ENCODE peak calls at places on chromosomes 11 and 22, in nine cellular contexts. R, Z, C, U, Q, L, I, K and S are unnamed samples.

GRCh38 chr22:20811971-20812660 is 38.2 kb downstream of the SERPIND1 start:
- DNase-seq in R (no peak), Z (no peak), C (peak), U (no peak), Q (no peak), L (no peak), I (no peak), K (no peak), S (no peak)

GRCh38 chr11:27217948-27218410 is 145.0 kb downstream of the CCDC34 start:
- DNase-seq in R (no peak), Z (no peak), C (no peak), U (no peak), Q (peak), L (no peak), I (no peak), K (no peak), S (no peak)

GRCh38 chr11:98056945-98057344 is 963.8 kb upstream of the CNTN5 start:
- DNase-seq in R (no peak), Z (no peak), C (no peak), U (no peak), Q (no peak), L (no peak), I (no peak), K (no peak), S (peak)

GRCh38 chr11:57647960-57648776 is 1.5 kb downstream of the YPEL4 start:
- DNase-seq in R (no peak), Z (no peak), C (no peak), U (no peak), Q (no peak), L (no peak), I (no peak), K (no peak), S (peak)

GRCh38 chr11:65975771-65976170 is 14.2 kb downstream of the SART1 start:
- DNase-seq in R (no peak), Z (no peak), C (no peak), U (no peak), Q (no peak), L (no peak), I (no peak), K (no peak), S (no peak)

GRCh38 chr11:65718964-65719492 is 1.6 kb downstream of the RNASEH2C start:
- DNase-seq in R (no peak), Z (no peak), C (peak), U (no peak), Q (peak), L (no peak), I (peak), K (no peak), S (no peak)

GRCh38 chr22:22085702-22086500 is 103.3 kb upstream of the TOP3B start:
- DNase-seq in R (no peak), Z (no peak), C (no peak), U (no peak), Q (peak), L (peak), I (no peak), K (no peak), S (no peak)

GRCh38 chr11:61966673-61967176 is 709 bp downstream of the FTH1 start:
- DNase-seq in R (peak), Z (peak), C (peak), U (no peak), Q (no peak), L (no peak), I (no peak), K (peak), S (peak)

GRCh38 chr11:70203749-70204465 is 811 bp downstream of the FADD start:
- DNase-seq in R (peak), Z (peak), C (no peak), U (peak), Q (peak), L (peak), I (peak), K (peak), S (peak)

GRCh38 chr11:126992804-126993111 is 7.8 kb downstream of the KIRREL3 start:
- DNase-seq in R (peak), Z (no peak), C (no peak), U (no peak), Q (no peak), L (no peak), I (no peak), K (no peak), S (no peak)

GRCh38 chr22:38273135-38273761 is 438 bp upstream of the TMEM184B start:
- DNase-seq in R (no peak), Z (no peak), C (no peak), U (no peak), Q (no peak), L (no peak), I (no peak), K (peak), S (no peak)

GRCh38 chr22:34102633-34103032 is 182.4 kb upstream of the LARGE1 start:
- DNase-seq in R (no peak), Z (no peak), C (no peak), U (no peak), Q (no peak), L (no peak), I (no peak), K (no peak), S (no peak)

GRCh38 chr11:76124905-76125566 is 81.3 kb downstream of the WNT11 start:
- DNase-seq in R (no peak), Z (no peak), C (no peak), U (no peak), Q (no peak), L (no peak), I (no peak), K (no peak), S (no peak)

GRCh38 chr22:48258841-48259240 is 1496.4 kb downstream of the TBC1D22A start:
- DNase-seq in R (no peak), Z (peak), C (peak), U (no peak), Q (no peak), L (no peak), I (no peak), K (no peak), S (no peak)

GRCh38 chr11:103488579-103488978 is 379.4 kb downstream of the DYNC2H1 start:
- DNase-seq in R (no peak), Z (no peak), C (no peak), U (no peak), Q (no peak), L (no peak), I (no peak), K (no peak), S (no peak)

GRCh38 chr22:20174785-20175596 is 24.1 kb upstream of the CCDC188 start:
- DNase-seq in R (no peak), Z (no peak), C (no peak), U (no peak), Q (no peak), L (no peak), I (no peak), K (no peak), S (no peak)

GRCh38 chr11:76621866-76622265 is 48.7 kb downstream of the LRRC32 start:
- DNase-seq in R (no peak), Z (peak), C (peak), U (no peak), Q (no peak), L (no peak), I (no peak), K (no peak), S (no peak)

GRCh38 chr11:19995131-19995530 is 165.1 kb downstream of the DBX1 start:
- DNase-seq in R (peak), Z (no peak), C (no peak), U (no peak), Q (peak), L (peak), I (no peak), K (peak), S (peak)

GRCh38 chr11:48081151-48082010 is 101.0 kb downstream of the PTPRJ start:
- DNase-seq in R (no peak), Z (peak), C (peak), U (peak), Q (peak), L (no peak), I (no peak), K (peak), S (no peak)

GRCh38 chr11:69540118-69541000 is 58.9 kb downstream of the LINC01488 start:
- DNase-seq in R (no peak), Z (peak), C (no peak), U (no peak), Q (peak), L (no peak), I (no peak), K (peak), S (no peak)

GRCh38 chr11:106173291-106173690 is 95.8 kb downstream of the AASDHPPT start:
- DNase-seq in R (no peak), Z (no peak), C (no peak), U (no peak), Q (no peak), L (no peak), I (no peak), K (no peak), S (no peak)

GRCh38 chr11:44868021-44868420 is 82.7 kb downstream of the TP53I11 start:
- DNase-seq in R (no peak), Z (no peak), C (no peak), U (no peak), Q (no peak), L (no peak), I (no peak), K (no peak), S (no peak)

GRCh38 chr22:31093090-31093850 is 12.2 kb downstream of the SMTN start:
- DNase-seq in R (no peak), Z (no peak), C (no peak), U (no peak), Q (no peak), L (no peak), I (peak), K (no peak), S (no peak)

GRCh38 chr22:41598081-41598480 is 8.4 kb upstream of the PMM1 start:
- DNase-seq in R (no peak), Z (peak), C (no peak), U (no peak), Q (no peak), L (no peak), I (no peak), K (peak), S (no peak)

GRCh38 chr11:70528794-70529580 is 130.7 kb downstream of the CTTN start:
- DNase-seq in R (no peak), Z (peak), C (no peak), U (no peak), Q (no peak), L (no peak), I (no peak), K (no peak), S (no peak)

GRCh38 chr11:19093976-19094375 is 23.0 kb upstream of the ZDHHC13 start:
- DNase-seq in R (no peak), Z (no peak), C (no peak), U (no peak), Q (no peak), L (no peak), I (no peak), K (no peak), S (no peak)

GRCh38 chr11:18526521-18527296 is at the start of gene TSG101:
- DNase-seq in R (peak), Z (peak), C (peak), U (peak), Q (peak), L (peak), I (peak), K (peak), S (peak)

GRCh38 chr11:127392575-127392974 is 392.0 kb upstream of the KIRREL3 start:
- DNase-seq in R (no peak), Z (no peak), C (no peak), U (no peak), Q (no peak), L (no peak), I (no peak), K (no peak), S (no peak)

GRCh38 chr11:59141673-59142460 is 789 bp upstream of the FAM111A start:
- DNase-seq in R (no peak), Z (no peak), C (no peak), U (no peak), Q (no peak), L (no peak), I (no peak), K (no peak), S (no peak)

GRCh38 chr11:46674463-46675287 is 25.7 kb downstream of the ARHGAP1 start:
- DNase-seq in R (no peak), Z (peak), C (no peak), U (no peak), Q (peak), L (no peak), I (no peak), K (no peak), S (no peak)

GRCh38 chr11:46673713-46674462 is 26.5 kb downstream of the ARHGAP1 start:
- DNase-seq in R (no peak), Z (peak), C (no peak), U (no peak), Q (peak), L (no peak), I (no peak), K (no peak), S (no peak)

GRCh38 chr11:46676436-46677158 is 23.8 kb downstream of the ARHGAP1 start:
- DNase-seq in R (no peak), Z (peak), C (no peak), U (no peak), Q (no peak), L (no peak), I (no peak), K (no peak), S (no peak)

GRCh38 chr11:46675949-46676348 is 24.5 kb downstream of the ARHGAP1 start:
- DNase-seq in R (no peak), Z (peak), C (no peak), U (no peak), Q (no peak), L (no peak), I (no peak), K (no peak), S (no peak)

GRCh38 chr11:46675288-46675851 is 25.0 kb downstream of the ARHGAP1 start:
- DNase-seq in R (peak), Z (peak), C (peak), U (peak), Q (peak), L (no peak), I (peak), K (no peak), S (no peak)
- TF ChIP-seq POLR2A in R (no peak), Z (no peak), C (no peak), U (no peak), Q (no peak), L (no peak), I (no peak), K (no peak), S (no peak)

GRCh38 chr11:114061053-114062049 is 1.8 kb downstream of the ZBTB16 start:
- DNase-seq in R (no peak), Z (peak), C (peak), U (no peak), Q (peak), L (no peak), I (peak), K (peak), S (peak)

GRCh38 chr11:114059984-114060401 is 482 bp downstream of the ZBTB16 start:
- DNase-seq in R (peak), Z (no peak), C (peak), U (no peak), Q (no peak), L (no peak), I (peak), K (no peak), S (peak)

GRCh38 chr11:114058871-114059277 is 637 bp upstream of the ZBTB16 start:
- DNase-seq in R (no peak), Z (no peak), C (peak), U (no peak), Q (no peak), L (no peak), I (peak), K (no peak), S (no peak)

GRCh38 chr11:114059278-114059983 is at the start of gene ZBTB16:
- DNase-seq in R (no peak), Z (peak), C (peak), U (peak), Q (peak), L (no peak), I (peak), K (peak), S (peak)

DNA sequence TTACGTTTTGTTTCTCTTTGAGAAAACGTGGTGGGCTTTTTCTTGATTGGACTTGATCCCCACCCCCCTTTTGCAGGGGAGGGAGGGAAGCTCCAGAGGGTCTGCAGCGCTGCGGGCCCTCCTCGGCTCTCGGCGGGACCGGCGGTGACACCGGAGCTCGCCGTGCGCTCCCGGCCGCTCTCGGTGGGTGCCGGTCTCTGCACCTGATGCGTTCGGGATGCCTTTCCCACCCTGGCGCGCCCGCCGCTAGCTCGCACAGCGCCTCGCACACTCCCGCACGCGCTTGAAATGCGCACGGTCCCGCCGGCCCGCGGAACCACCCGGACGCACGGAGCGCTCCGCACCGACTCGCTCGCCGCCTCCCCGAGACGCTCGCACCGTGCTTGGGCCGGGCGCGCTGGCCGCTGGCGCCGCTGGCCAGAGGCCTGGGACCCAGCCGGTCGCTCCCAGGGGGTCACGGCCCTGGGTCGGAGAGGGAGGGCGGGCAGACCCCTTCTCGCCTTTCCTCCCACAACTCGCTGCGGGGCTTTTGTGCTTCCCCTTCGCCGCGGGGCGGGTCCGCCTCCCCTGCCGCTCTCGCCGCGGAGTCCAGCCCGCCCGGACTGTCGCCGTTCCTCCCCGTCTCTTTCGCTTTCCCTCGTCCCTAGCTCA is 1.0 kb downstream of the ZBTB16 start:
- DNase-seq in R (no peak), Z (peak), C (peak), U (no peak), Q (no peak), L (no peak), I (peak), K (peak), S (peak)
- TF ChIP-seq POLR2A in R (no peak), Z (no peak), C (no peak), U (no peak), Q (peak), L (no peak), I (no peak), K (no peak), S (no peak)

GRCh38 chr22:36319595-36320497 is 66.9 kb downstream of the APOL1 start:
- DNase-seq in R (no peak), Z (peak), C (no peak), U (no peak), Q (no peak), L (no peak), I (no peak), K (no peak), S (no peak)
- TF ChIP-seq POLR2A in R (no peak), Z (no peak), C (no peak), U (no peak), Q (no peak), L (no peak), I (no peak), K (no peak), S (no peak)

GRCh38 chr11:68032997-68033707 is 2.7 kb downstream of the NDUFS8 start:
- DNase-seq in R (no peak), Z (no peak), C (no peak), U (no peak), Q (no peak), L (no peak), I (no peak), K (no peak), S (no peak)

GRCh38 chr11:68032003-68032402 is 1.5 kb downstream of the NDUFS8 start:
- DNase-seq in R (no peak), Z (no peak), C (no peak), U (no peak), Q (no peak), L (no peak), I (no peak), K (no peak), S (no peak)

GRCh38 chr11:68028802-68029475 is 1.5 kb upstream of the NDUFS8 start:
- DNase-seq in R (peak), Z (no peak), C (no peak), U (no peak), Q (no peak), L (no peak), I (no peak), K (no peak), S (no peak)

GRCh38 chr11:68031136-68031459 is 617 bp downstream of the NDUFS8 start:
- DNase-seq in R (no peak), Z (no peak), C (no peak), U (no peak), Q (no peak), L (no peak), I (no peak), K (no peak), S (peak)

GRCh38 chr11:68030318-68031135 is at the start of gene NDUFS8:
- DNase-seq in R (peak), Z (peak), C (peak), U (peak), Q (peak), L (peak), I (peak), K (peak), S (peak)
- TF ChIP-seq POLR2A in R (peak), Z (peak), C (no peak), U (peak), Q (no peak), L (peak), I (peak), K (peak), S (peak)

GRCh38 chr11:16605971-16606783 is 132.3 kb upstream of the C11orf58 start:
- DNase-seq in R (peak), Z (peak), C (peak), U (peak), Q (peak), L (peak), I (peak), K (peak), S (peak)

GRCh38 chr11:16603890-16604783 is 134.3 kb upstream of the C11orf58 start:
- DNase-seq in R (no peak), Z (peak), C (peak), U (peak), Q (peak), L (no peak), I (peak), K (no peak), S (peak)

GRCh38 chr11:16605440-16605970 is 132.9 kb upstream of the C11orf58 start:
- DNase-seq in R (no peak), Z (peak), C (peak), U (peak), Q (peak), L (no peak), I (peak), K (peak), S (peak)

GRCh38 chr11:16603245-16603644 is 135.2 kb upstream of the C11orf58 start:
- DNase-seq in R (no peak), Z (no peak), C (no peak), U (no peak), Q (no peak), L (no peak), I (no peak), K (no peak), S (no peak)

DNA sequence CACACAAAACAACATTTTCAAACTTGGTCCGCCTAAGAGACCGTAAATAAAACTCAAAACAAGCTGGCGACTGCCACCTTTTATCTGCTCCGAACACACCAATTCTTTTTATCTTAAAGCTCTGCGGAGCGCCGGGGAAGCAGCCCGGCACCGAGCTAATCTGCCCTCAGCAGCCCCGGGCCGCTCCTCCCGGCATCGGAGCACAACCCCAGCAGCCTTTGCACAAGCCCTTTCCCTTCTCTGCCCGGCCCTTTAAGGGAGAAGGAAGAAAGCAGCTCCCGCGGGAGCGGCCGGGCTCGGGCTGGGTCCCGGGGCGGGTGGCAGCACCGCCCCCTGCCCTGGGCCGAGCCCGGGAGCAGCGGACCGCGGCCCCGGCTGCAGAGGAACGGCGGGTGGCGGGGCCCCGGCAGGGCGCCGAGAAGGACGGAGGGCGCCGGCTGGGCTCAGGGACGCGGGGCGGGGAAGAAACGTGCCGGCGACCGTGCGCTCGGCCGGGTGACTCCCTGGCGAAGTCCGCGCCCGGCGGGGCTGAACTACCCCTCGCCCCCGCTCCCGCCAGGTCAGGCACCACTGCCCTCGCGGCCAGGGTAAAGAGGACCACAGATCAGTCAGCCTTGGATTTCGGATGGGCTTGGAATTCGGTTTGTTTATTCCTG is 133.5 kb upstream of the C11orf58 start:
- DNase-seq in R (no peak), Z (peak), C (peak), U (peak), Q (peak), L (no peak), I (peak), K (peak), S (peak)
- TF ChIP-seq POLR2A in R (no peak), Z (no peak), C (no peak), U (no peak), Q (peak), L (no peak), I (no peak), K (no peak), S (peak)

GRCh38 chr11:124801636-124802312 is 1.6 kb upstream of the MSANTD2 start:
- DNase-seq in R (no peak), Z (no peak), C (no peak), U (no peak), Q (no peak), L (no peak), I (no peak), K (no peak), S (no peak)

GRCh38 chr11:124799384-124800225 is 601 bp downstream of the MSANTD2 start:
- DNase-seq in R (peak), Z (peak), C (peak), U (no peak), Q (peak), L (no peak), I (peak), K (peak), S (peak)

GRCh38 chr11:124801014-124801413 is 808 bp upstream of the MSANTD2 start:
- DNase-seq in R (no peak), Z (no peak), C (no peak), U (no peak), Q (no peak), L (no peak), I (no peak), K (peak), S (no peak)

GRCh38 chr11:124798991-124799383 is 1.2 kb downstream of the MSANTD2 start:
- DNase-seq in R (peak), Z (no peak), C (no peak), U (no peak), Q (no peak), L (no peak), I (no peak), K (peak), S (peak)

GRCh38 chr11:124800226-124800929 is at the start of gene MSANTD2:
- DNase-seq in R (peak), Z (peak), C (peak), U (peak), Q (peak), L (peak), I (peak), K (peak), S (peak)
- TF ChIP-seq POLR2A in R (peak), Z (no peak), C (no peak), U (peak), Q (peak), L (peak), I (peak), K (peak), S (peak)